ENCODE peak calls at places on chromosomes 16 and 17, in seven cellular contexts. N is HL-60, B is Caco-2, D is fibroblast of the aortic adventitia, M is heart right ventricle, F is psoas muscle, E is fibroblast of mammary gland. X is an unnamed sample.

GRCh38 chr17:3796110-3796821 is 4.7 kb downstream of the ITGAE start:
- DNase-seq in N (no peak), B (no peak), D (no peak), M (no peak), F (no peak), E (no peak), X (no peak)

GRCh38 chr16:4832698-4833343 is 14.3 kb downstream of the GLYR1 start:
- DNase-seq in N (no peak), B (no peak), D (no peak), M (no peak), F (no peak), E (no peak), X (no peak)

GRCh38 chr17:2042355-2042929 is 620 bp downstream of the OVCA2 start:
- DNase-seq in N (no peak), B (peak), D (peak), M (no peak), F (no peak), E (peak), X (no peak)

GRCh38 chr17:80866050-80866793 is 125.4 kb upstream of the CHMP6 start:
- DNase-seq in N (peak), B (peak), D (peak), M (peak), F (peak), E (peak), X (peak)

GRCh38 chr16:58885528-58886170 is 151.5 kb upstream of the GOT2 start:
- DNase-seq in N (no peak), B (no peak), D (no peak), M (no peak), F (no peak), E (peak), X (no peak)

GRCh38 chr16:73060216-73060615 is 12.3 kb upstream of the ZFHX3 start:
- DNase-seq in N (no peak), B (no peak), D (no peak), M (no peak), F (no peak), E (no peak), X (no peak)

GRCh38 chr17:28338056-28338768 is 2.7 kb downstream of the TNFAIP1 start:
- DNase-seq in N (no peak), B (no peak), D (peak), M (no peak), F (no peak), E (peak), X (no peak)

GRCh38 chr17:79988163-79988971 is 47.3 kb downstream of the TBC1D16 start:
- DNase-seq in N (no peak), B (no peak), D (peak), M (no peak), F (peak), E (peak), X (peak)

GRCh38 chr17:43542854-43543253 is 3.3 kb downstream of the ETV4 start:
- DNase-seq in N (no peak), B (no peak), D (no peak), M (no peak), F (no peak), E (no peak), X (no peak)

GRCh38 chr17:20073056-20073979 is 64.2 kb downstream of the SPECC1 start:
- DNase-seq in N (peak), B (no peak), D (peak), M (peak), F (peak), E (peak), X (no peak)

GRCh38 chr17:46143827-46144236 is 49.4 kb downstream of the KANSL1 start:
- DNase-seq in N (no peak), B (no peak), D (no peak), M (no peak), F (no peak), E (no peak), X (no peak)

GRCh38 chr16:14370736-14371234 is 259.3 kb downstream of the PARN start:
- DNase-seq in N (no peak), B (no peak), D (no peak), M (no peak), F (no peak), E (no peak), X (no peak)

DNA sequence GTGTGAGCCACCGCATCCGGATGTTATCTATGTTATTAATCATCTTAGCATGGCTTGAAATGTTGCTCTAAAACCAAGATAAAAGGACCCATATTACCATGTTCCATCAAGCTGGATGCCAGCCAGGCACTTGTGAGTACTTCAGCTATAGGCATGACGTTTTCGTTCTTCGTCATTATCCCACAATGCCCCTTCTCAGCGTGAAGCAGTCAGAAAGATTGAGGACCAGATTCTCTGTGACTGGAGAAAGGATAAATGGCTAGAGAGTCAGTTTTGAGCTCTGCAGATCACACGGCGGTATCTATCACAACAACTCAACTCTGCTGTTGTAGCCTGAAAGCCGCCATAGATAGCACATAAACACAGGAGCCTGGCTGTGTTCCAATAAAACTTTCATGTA is 29.8 kb upstream of the LCMT1 start:
- DNase-seq in N (no peak), B (no peak), D (no peak), M (no peak), F (no peak), E (no peak), X (no peak)
- H3K4me3 ChIP-seq in N (no peak), B (no peak), D (no peak), M (no peak), F (no peak), E (no peak), X (no peak)

GRCh38 chr17:61454932-61455753 is 2.9 kb downstream of the TBX4 start:
- DNase-seq in N (no peak), B (peak), D (no peak), M (no peak), F (no peak), E (no peak), X (no peak)
- H3K4me3 ChIP-seq in N (no peak), B (no peak), D (no peak), M (peak), F (no peak), E (no peak), X (no peak)

DNA sequence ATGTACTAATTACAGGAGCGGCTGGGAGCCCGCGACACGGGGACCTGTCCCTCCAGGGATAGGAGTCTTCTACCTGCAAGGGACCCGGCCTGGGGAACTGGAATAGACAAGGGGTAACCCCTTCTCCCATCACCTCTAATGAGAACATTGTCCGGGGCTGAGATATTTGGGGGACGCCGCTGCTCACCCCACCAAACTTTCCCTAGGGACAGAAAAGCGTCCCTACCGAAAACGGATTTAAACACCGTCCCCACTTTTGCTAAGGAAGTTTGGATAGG is 3.4 kb upstream of the SOX9 start:
- DNase-seq in N (no peak), B (no peak), D (no peak), M (no peak), F (no peak), E (no peak), X (no peak)
- H3K4me3 ChIP-seq in N (no peak), B (no peak), D (no peak), M (peak), F (peak), E (no peak), X (peak)

GRCh38 chr17:35447494-35447893 is 1.1 kb downstream of the SLFN13 start:
- DNase-seq in N (no peak), B (no peak), D (no peak), M (no peak), F (no peak), E (no peak), X (no peak)
- H3K4me3 ChIP-seq in N (peak), B (no peak), D (no peak), M (peak), F (peak), E (no peak), X (no peak)

GRCh38 chr16:26118575-26118974 is 426.8 kb downstream of the HS3ST4 start:
- DNase-seq in N (no peak), B (no peak), D (no peak), M (no peak), F (no peak), E (no peak), X (no peak)
- H3K4me3 ChIP-seq in N (no peak), B (no peak), D (no peak), M (no peak), F (no peak), E (no peak), X (no peak)

DNA sequence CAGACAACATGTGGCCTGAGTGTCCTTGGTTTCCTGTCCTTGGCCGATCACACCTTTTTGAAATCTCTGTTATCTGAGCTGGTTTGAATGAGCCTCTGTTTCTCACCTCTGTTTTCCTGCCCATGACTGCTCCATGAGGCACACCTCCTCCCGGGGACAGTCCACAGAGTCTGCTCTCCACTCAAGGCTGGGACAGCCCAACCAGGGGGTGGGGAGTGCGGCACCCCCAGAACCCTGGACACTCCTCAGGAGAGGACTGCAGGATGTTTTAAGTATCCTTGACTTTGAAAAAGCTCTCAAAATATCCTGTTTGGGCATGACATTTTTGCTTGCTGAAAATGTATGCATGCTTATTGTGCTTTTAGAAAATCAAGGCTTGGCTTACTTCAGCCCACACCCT is 333.0 kb upstream of the N4BP1 start:
- DNase-seq in N (no peak), B (no peak), D (no peak), M (no peak), F (no peak), E (no peak), X (no peak)
- H3K4me3 ChIP-seq in N (no peak), B (no peak), D (no peak), M (no peak), F (no peak), E (no peak), X (no peak)